ENCODE peak calls at places on chromosomes 3 and 15, in five cellular contexts. R is heart left ventricle, P is neural crest cell, E is left ventricle myocardium inferior, X is HFF-Myc. U is an unnamed sample.

GRCh38 chr15:80579611-80580010 is 115.5 kb upstream of the ABHD17C start:
- DNase-seq in R (no peak), P (no peak), E (no peak), X (no peak), U (no peak)

GRCh38 chr3:188003188-188004171 is 150.5 kb upstream of the LPP start:
- DNase-seq in R (no peak), P (no peak), E (no peak), X (no peak), U (no peak)

GRCh38 chr3:48595526-48596121 is 495 bp upstream of the COL7A1 start:
- DNase-seq in R (peak), P (no peak), E (no peak), X (peak), U (no peak)

GRCh38 chr3:144015133-144015532 is 43.5 kb downstream of the DIPK2A start:
- DNase-seq in R (no peak), P (no peak), E (no peak), X (no peak), U (no peak)

GRCh38 chr3:27596920-27597319 is 112.7 kb upstream of the SLC4A7 start:
- DNase-seq in R (no peak), P (no peak), E (no peak), X (no peak), U (no peak)

GRCh38 chr3:150783920-150784746 is 21.2 kb upstream of the SIAH2 start:
- DNase-seq in R (no peak), P (no peak), E (no peak), X (no peak), U (no peak)

GRCh38 chr15:63308947-63309346 is 31.5 kb downstream of the APH1B start:
- DNase-seq in R (no peak), P (no peak), E (no peak), X (no peak), U (no peak)

GRCh38 chr3:189690237-189690636 is 59.0 kb downstream of the TP63 start:
- DNase-seq in R (no peak), P (no peak), E (no peak), X (no peak), U (no peak)

GRCh38 chr3:12965999-12966846 is 107.0 kb downstream of the IQSEC1 start:
- DNase-seq in R (no peak), P (no peak), E (no peak), X (no peak), U (peak)

GRCh38 chr3:64161481-64161952 is 63.7 kb downstream of the PRICKLE2 start:
- DNase-seq in R (no peak), P (no peak), E (no peak), X (no peak), U (no peak)

GRCh38 chr3:172201136-172201989 is 162.0 kb downstream of the FNDC3B start:
- DNase-seq in R (peak), P (no peak), E (peak), X (no peak), U (no peak)

GRCh38 chr15:70559223-70559823 is 204.0 kb downstream of the UACA start:
- DNase-seq in R (peak), P (no peak), E (peak), X (no peak), U (no peak)

GRCh38 chr3:134368751-134369105 is 5.5 kb downstream of the AMOTL2 start:
- DNase-seq in R (no peak), P (no peak), E (no peak), X (no peak), U (no peak)

GRCh38 chr3:12195231-12195630 is 36.5 kb upstream of the TIMP4 start:
- DNase-seq in R (no peak), P (no peak), E (no peak), X (no peak), U (no peak)

GRCh38 chr3:183182732-183183610 is 20.4 kb upstream of the LAMP3 start:
- DNase-seq in R (no peak), P (no peak), E (no peak), X (no peak), U (no peak)

GRCh38 chr15:34794590-34795206 is 651 bp downstream of the ACTC1 start:
- DNase-seq in R (peak), P (no peak), E (no peak), X (no peak), U (no peak)

GRCh38 chr3:129282727-129283327 is 4.2 kb downstream of the HMCES start:
- DNase-seq in R (no peak), P (no peak), E (no peak), X (no peak), U (no peak)

GRCh38 chr3:81764665-81765064 is 3.2 kb upstream of the GBE1 start:
- DNase-seq in R (no peak), P (no peak), E (no peak), X (no peak), U (no peak)

GRCh38 chr3:81760215-81760614 is 1.2 kb downstream of the GBE1 start:
- DNase-seq in R (no peak), P (no peak), E (no peak), X (no peak), U (no peak)

GRCh38 chr3:81758275-81758674 is 3.2 kb downstream of the GBE1 start:
- DNase-seq in R (no peak), P (no peak), E (no peak), X (peak), U (no peak)

GRCh38 chr3:81761904-81762565 is 590 bp upstream of the GBE1 start:
- DNase-seq in R (no peak), P (no peak), E (no peak), X (no peak), U (no peak)

DNA sequence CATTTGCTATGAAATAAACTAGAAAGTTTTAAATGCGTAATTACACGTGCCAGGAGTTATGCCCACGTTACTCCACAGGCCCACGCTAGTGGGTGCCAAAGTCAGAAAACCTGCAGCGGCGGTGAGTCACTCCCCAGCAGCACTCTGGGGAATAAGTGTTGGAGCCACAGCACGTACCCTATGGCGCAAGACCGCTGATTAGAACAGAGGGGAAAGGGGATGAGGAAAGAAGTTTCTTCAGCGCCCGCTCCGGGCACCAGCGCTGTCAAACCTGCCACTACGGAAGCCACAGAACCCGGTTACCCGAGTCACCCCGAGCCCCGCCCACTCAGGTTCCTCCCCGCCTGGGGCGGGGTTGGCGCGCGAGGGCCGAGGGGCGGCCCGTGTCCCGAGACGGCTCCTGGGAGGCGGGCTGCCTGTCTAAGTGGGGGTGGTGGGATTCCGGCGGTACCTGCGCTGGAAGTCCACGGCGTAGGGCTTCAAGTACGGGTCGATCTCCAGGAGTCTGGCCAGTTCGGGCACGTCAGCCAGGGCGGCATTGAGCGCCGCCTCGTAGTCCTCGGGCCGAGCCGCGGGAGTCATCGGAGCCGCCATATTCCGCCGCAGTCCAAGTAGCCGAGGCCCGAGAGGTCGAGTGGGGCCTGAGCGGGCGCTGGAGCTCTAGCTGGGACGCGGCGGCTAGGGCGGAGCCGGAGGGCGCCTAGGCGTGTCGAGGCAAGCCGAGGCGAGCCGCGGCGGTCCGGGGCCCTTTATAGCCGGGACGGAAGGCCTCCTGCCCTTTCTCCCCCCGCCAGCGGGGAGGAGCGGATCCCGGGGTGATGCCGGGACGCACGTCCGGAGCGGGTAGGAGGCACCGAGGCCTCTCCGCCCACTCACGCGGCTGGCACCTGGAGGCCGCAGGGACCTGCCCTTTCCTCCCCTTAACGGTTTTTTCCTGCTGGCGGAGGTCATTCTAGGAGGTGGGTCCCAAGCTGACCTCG is at the start of gene GBE1:
- DNase-seq in R (peak), P (peak), E (peak), X (peak), U (peak)
- TF ChIP-seq CTCF in R (peak), P (peak), E (peak), X (no peak), U (peak)

GRCh38 chr15:88331291-88331690 is 74.8 kb upstream of the NTRK3 start:
- DNase-seq in R (no peak), P (peak), E (no peak), X (peak), U (peak)
- TF ChIP-seq CTCF in R (peak), P (peak), E (peak), X (peak), U (peak)

GRCh38 chr3:111621535-111621934 is 26.4 kb upstream of the ZBED2 start:
- DNase-seq in R (no peak), P (peak), E (no peak), X (no peak), U (no peak)
- TF ChIP-seq CTCF in R (no peak), P (peak), E (no peak), X (peak), U (peak)

DNA sequence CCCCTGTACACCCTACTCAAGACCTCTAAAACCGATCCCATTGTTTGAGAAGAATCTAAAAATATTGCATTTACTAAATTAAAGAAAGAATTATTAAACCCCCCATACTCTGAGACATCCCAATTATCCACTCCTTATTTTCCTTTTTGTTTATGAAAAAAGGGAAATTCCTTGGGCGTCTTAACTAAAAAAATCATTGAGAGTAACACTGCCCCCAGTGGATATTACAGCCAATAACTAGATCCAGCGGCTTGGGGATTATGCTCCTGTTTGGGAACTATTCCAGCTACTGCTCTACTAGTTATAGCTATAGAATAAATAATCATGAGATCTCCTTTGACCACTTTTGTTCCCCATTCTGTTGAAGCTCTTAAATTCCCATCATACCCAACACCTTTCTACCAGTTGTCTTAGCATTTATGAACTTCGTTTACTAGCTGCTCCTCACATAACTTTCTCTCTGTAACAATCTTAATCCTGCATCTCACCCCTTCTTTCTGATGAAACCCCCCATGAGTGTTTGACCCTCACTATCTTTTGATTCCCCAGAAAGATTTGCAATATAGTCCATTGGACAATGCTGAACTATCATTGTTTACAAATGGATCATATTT is 12.7 kb upstream of the CFAP91 start:
- DNase-seq in R (no peak), P (no peak), E (no peak), X (no peak), U (no peak)
- TF ChIP-seq CTCF in R (peak), P (peak), E (peak), X (peak), U (peak)

DNA sequence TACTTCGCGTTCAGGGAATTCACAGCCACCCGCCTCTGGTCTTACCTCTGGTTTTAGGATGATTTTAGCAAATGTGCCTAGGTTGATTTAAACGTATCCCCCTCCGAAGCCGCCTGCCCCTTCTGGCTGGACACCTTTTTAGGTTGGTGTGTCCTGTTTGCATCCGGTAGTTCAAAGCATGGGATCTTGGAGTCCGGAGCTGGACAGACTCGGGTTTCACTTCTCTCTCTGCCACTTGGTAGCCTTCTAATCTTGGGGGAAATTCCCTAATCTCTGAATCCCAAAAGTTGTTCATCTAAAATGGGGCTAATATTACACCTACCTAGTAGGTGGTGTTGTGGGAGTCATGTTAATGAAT is 712 bp downstream of the FANCI start:
- DNase-seq in R (no peak), P (no peak), E (no peak), X (no peak), U (no peak)
- TF ChIP-seq CTCF in R (no peak), P (no peak), E (no peak), X (no peak), U (no peak)

GRCh38 chr3:179265092-179265491 is 14.2 kb upstream of the KCNMB3 start:
- DNase-seq in R (no peak), P (no peak), E (no peak), X (no peak), U (no peak)

GRCh38 chr3:179263134-179263533 is 12.2 kb upstream of the KCNMB3 start:
- DNase-seq in R (no peak), P (no peak), E (no peak), X (no peak), U (no peak)

GRCh38 chr3:179264456-179264855 is 13.5 kb upstream of the KCNMB3 start:
- DNase-seq in R (no peak), P (no peak), E (no peak), X (no peak), U (no peak)

GRCh38 chr3:179258820-179259219 is 7.9 kb upstream of the KCNMB3 start:
- DNase-seq in R (no peak), P (no peak), E (no peak), X (no peak), U (no peak)

GRCh38 chr3:179260949-179261765 is 10.2 kb upstream of the KCNMB3 start:
- DNase-seq in R (peak), P (peak), E (peak), X (no peak), U (peak)
- TF ChIP-seq CTCF in R (no peak), P (no peak), E (no peak), X (no peak), U (no peak)

GRCh38 chr15:44711356-44712107 is at the start of gene B2M:
- DNase-seq in R (peak), P (peak), E (peak), X (peak), U (peak)

GRCh38 chr15:44712108-44713005 is 1.0 kb downstream of the B2M start:
- DNase-seq in R (peak), P (no peak), E (peak), X (no peak), U (no peak)

GRCh38 chr15:44711089-44711355 is at the start of gene PATL2:
- DNase-seq in R (no peak), P (no peak), E (no peak), X (no peak), U (no peak)

GRCh38 chr15:44715142-44715796 is 4.0 kb downstream of the B2M start:
- DNase-seq in R (no peak), P (no peak), E (no peak), X (no peak), U (no peak)

DNA sequence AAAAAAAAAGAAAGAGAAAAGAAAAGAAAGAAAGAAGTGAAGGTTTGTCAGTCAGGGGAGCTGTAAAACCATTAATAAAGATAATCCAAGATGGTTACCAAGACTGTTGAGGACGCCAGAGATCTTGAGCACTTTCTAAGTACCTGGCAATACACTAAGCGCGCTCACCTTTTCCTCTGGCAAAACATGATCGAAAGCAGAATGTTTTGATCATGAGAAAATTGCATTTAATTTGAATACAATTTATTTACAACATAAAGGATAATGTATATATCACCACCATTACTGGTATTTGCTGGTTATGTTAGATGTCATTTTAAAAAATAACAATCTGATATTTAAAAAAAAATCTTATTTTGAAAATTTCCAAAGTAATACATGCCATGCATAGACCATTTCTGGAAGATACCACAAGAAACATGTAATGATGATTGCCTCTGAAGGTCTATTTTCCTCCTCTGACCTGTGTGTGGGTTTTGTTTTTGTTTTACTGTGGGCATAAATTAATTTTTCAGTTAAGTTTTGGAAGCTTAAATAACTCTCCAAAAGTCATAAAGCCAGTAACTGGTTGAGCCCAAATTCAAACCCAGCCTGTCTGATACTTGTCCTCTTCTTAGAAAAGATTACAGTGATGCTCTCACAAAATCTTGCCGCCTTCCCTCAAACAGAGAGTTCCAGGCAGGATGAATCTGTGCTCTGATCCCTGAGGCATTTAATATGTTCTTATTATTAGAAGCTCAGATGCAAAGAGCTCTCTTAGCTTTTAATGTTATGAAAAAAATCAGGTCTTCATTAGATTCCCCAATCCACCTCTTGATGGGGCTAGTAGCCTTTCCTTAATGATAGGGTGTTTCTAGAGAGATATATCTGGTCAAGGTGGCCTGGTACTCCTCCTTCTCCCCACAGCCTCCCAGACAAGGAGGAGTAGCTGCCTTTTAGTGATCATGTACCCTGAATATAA is 2.0 kb downstream of the B2M start:
- DNase-seq in R (no peak), P (no peak), E (no peak), X (no peak), U (no peak)
- TF ChIP-seq CTCF in R (no peak), P (no peak), E (peak), X (peak), U (no peak)

GRCh38 chr3:160686955-160687535 is 10.1 kb downstream of the ARL14 start:
- DNase-seq in R (no peak), P (no peak), E (no peak), X (no peak), U (no peak)

GRCh38 chr3:160691151-160691550 is 14.2 kb downstream of the ARL14 start:
- DNase-seq in R (no peak), P (no peak), E (no peak), X (no peak), U (no peak)

GRCh38 chr3:160684368-160684740 is 7.4 kb downstream of the ARL14 start:
- DNase-seq in R (no peak), P (no peak), E (no peak), X (no peak), U (no peak)

DNA sequence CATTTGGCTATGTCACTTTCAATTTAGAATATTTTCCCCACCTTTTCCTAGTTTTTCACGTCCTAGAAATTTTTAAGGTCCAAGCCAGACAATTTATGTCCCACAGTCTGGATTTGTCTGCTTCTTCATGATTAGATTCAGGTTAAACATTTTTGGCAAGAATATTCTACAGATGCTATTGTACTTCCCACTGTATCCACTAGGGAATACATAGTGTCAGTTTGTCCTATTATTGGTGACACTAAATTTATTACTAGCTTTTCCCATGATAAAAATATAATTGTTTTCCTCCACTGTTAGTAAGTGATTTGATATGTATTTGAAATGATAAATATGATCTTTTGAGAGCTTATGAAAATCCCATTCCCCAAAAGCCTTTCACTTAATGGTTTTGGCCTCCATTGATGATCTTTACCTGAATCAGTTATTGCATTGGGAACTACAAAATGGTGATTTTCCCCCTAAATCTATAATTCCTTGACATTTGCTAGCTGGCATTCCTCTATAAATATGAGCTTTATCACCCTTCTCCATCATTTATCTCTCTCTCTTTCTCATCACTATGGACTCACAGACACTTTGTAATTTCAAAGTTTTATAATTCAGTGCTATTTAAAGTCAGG is 8.3 kb downstream of the ARL14 start:
- DNase-seq in R (no peak), P (no peak), E (no peak), X (no peak), U (no peak)
- TF ChIP-seq CTCF in R (no peak), P (peak), E (peak), X (peak), U (peak)

U was measured in progenitor cell of endocrine pancreas.